ENCODE peak calls at places on chromosomes 1 and 21, in seven cellular contexts. K is CD8-positive, alpha-beta T cell; I is effector memory CD4-positive, alpha-beta T cell; S is body of pancreas; F is ovary; Z is astrocyte; N is lung. G is an unnamed sample. For H3K9me3, the result is how much of the 10 kb centered on the place peaks cover.

GRCh38 chr21:34885636-34886553 is 163.2 kb downstream of the RUNX1 start:
- DNase-seq in K (peak), I (no peak), S (peak), F (peak), Z (no peak), N (no peak), G (no peak)

GRCh38 chr21:26473471-26473870 is 99.6 kb downstream of the CYYR1 start:
- DNase-seq in K (no peak), I (no peak), S (no peak), F (no peak), Z (no peak), N (no peak), G (no peak)

GRCh38 chr1:221869759-221870158 is 127.9 kb upstream of the DUSP10 start:
- DNase-seq in K (no peak), I (no peak), S (no peak), F (no peak), Z (peak), N (no peak), G (no peak)

GRCh38 chr1:25197235-25197930 is 34.9 kb downstream of the SYF2 start:
- DNase-seq in K (no peak), I (no peak), S (no peak), F (no peak), Z (no peak), N (no peak), G (peak)

GRCh38 chr1:27605796-27606707 is 2.1 kb upstream of the AHDC1 start:
- DNase-seq in K (peak), I (peak), S (peak), F (peak), Z (no peak), N (peak), G (peak)

GRCh38 chr1:110065841-110066240 is 4.6 kb downstream of the ALX3 start:
- DNase-seq in K (no peak), I (no peak), S (no peak), F (no peak), Z (no peak), N (no peak), G (no peak)

GRCh38 chr1:14811573-14811972 is 213.1 kb downstream of the KAZN start:
- DNase-seq in K (no peak), I (no peak), S (no peak), F (no peak), Z (no peak), N (no peak), G (no peak)

GRCh38 chr1:209403921-209404320 is 179.6 kb upstream of the CAMK1G start:
- DNase-seq in K (no peak), I (no peak), S (no peak), F (no peak), Z (no peak), N (no peak), G (no peak)

GRCh38 chr1:117565745-117566455 is 39.9 kb upstream of the TENT5C start:
- DNase-seq in K (no peak), I (no peak), S (no peak), F (no peak), Z (no peak), N (peak), G (peak)

GRCh38 chr1:166975361-166976129 is at the start of gene ILDR2:
- DNase-seq in K (peak), I (peak), S (peak), F (peak), Z (peak), N (peak), G (peak)

GRCh38 chr1:6175411-6175828 is 4.7 kb downstream of the CHD5 start:
- DNase-seq in K (no peak), I (no peak), S (no peak), F (no peak), Z (no peak), N (no peak), G (no peak)

GRCh38 chr1:12615916-12616708 is 1.9 kb downstream of the DHRS3 start:
- DNase-seq in K (no peak), I (no peak), S (peak), F (peak), Z (no peak), N (peak), G (peak)

GRCh38 chr1:75208862-75209261 is 74.7 kb downstream of the LHX8 start:
- DNase-seq in K (no peak), I (no peak), S (no peak), F (no peak), Z (no peak), N (no peak), G (no peak)

GRCh38 chr1:33099290-33100118 is 18.6 kb downstream of the AZIN2 start:
- DNase-seq in K (peak), I (peak), S (peak), F (no peak), Z (peak), N (peak), G (peak)

GRCh38 chr1:161737625-161738024 is 12.0 kb upstream of the DUSP12 start:
- DNase-seq in K (no peak), I (no peak), S (no peak), F (no peak), Z (no peak), N (no peak), G (no peak)

GRCh38 chr1:154463512-154463990 is 38.5 kb upstream of the TDRD10 start:
- DNase-seq in K (peak), I (peak), S (no peak), F (no peak), Z (no peak), N (no peak), G (peak)

GRCh38 chr21:43328171-43328570 is 98.8 kb downstream of the SIK1 start:
- DNase-seq in K (no peak), I (no peak), S (no peak), F (peak), Z (no peak), N (no peak), G (no peak)

GRCh38 chr1:17498214-17498613 is 41.3 kb upstream of the ARHGEF10L start:
- DNase-seq in K (no peak), I (no peak), S (no peak), F (no peak), Z (no peak), N (no peak), G (no peak)

GRCh38 chr1:8348777-8349472 is 31.0 kb downstream of the SLC45A1 start:
- DNase-seq in K (peak), I (peak), S (peak), F (peak), Z (peak), N (peak), G (peak)

GRCh38 chr1:198153804-198154203 is 3.0 kb upstream of the NEK7 start:
- DNase-seq in K (no peak), I (no peak), S (no peak), F (no peak), Z (peak), N (no peak), G (no peak)
- H3K27ac ChIP-seq in K (no peak), I (no peak), S (no peak), F (no peak), Z (no peak), N (no peak), G (no peak)

GRCh38 chr1:59018860-59019259 is 235.0 kb upstream of the JUN start:
- DNase-seq in K (no peak), I (no peak), S (no peak), F (no peak), Z (no peak), N (no peak), G (no peak)

GRCh38 chr1:59018446-59018845 is 234.6 kb upstream of the JUN start:
- DNase-seq in K (no peak), I (no peak), S (no peak), F (no peak), Z (no peak), N (no peak), G (no peak)

GRCh38 chr1:59022199-59022598 is 238.4 kb upstream of the JUN start:
- DNase-seq in K (no peak), I (no peak), S (no peak), F (no peak), Z (no peak), N (no peak), G (no peak)

GRCh38 chr1:59022799-59023198 is 239.0 kb upstream of the JUN start:
- DNase-seq in K (no peak), I (no peak), S (no peak), F (no peak), Z (no peak), N (no peak), G (no peak)

DNA sequence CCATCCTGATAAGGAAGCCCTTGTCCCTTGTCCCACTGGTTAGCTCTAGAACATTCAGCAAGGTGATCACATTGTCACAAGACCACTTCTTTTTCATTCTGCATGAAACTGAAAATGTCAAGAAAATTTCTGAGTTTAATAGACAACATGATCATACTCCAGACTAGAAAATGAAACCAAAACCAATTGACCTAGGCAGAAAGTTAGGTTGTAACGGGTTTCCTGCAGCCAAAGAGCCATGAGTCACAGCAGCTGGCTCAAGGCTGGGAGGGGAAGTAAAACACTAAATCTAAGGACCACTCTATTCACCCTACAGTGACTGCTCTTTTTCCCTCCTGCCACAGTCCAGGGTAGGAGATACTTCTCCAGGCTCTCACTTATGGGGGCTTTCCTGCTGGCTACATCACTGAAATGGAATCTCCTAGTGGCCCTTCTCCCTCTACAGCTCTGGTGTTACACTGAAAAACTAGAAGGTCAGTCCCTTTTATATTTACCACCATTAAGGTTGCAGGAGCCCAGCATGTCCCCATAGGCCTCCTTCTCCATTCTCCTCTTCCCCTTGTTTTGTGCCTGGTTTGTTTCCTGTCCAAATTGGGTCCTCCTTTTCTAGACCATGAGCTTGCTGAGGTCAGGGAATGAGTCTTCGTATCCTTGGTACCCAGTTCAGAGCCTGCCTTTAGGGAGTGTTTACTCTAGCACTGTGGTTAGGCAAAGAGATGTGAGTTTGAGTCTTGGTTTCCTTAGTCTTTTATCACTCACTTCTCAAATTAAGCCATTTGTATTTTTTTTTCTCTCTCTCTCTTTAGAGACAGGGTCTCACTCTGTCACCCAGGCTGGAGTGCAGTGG is 236.5 kb upstream of the JUN start:
- DNase-seq in K (peak), I (peak), S (peak), F (peak), Z (peak), N (peak), G (peak)
- H3K4me3 ChIP-seq in K (peak), I (peak), S (no peak), F (peak), Z (peak), N (no peak), G (peak)

GRCh38 chr1:248094884-248095283 is at the start of gene OR2L13:
- DNase-seq in K (no peak), I (no peak), S (no peak), F (no peak), Z (no peak), N (no peak), G (no peak)
- H3K9me3 ChIP-seq in K (under half), I (under half), S (under half), F (under half), Z (under half), N (under half), G (under half)

GRCh38 chr1:228101614-228101993 is 1.5 kb downstream of the C1orf35 start:
- DNase-seq in K (no peak), I (peak), S (no peak), F (peak), Z (no peak), N (no peak), G (no peak)
- H3K27ac ChIP-seq in K (peak), I (peak), S (peak), F (peak), Z (no peak), N (peak), G (no peak)

GRCh38 chr21:17673261-17674020 is 60.7 kb upstream of the BTG3 start:
- DNase-seq in K (no peak), I (no peak), S (no peak), F (no peak), Z (peak), N (no peak), G (no peak)
- H3K4me3 ChIP-seq in K (no peak), I (no peak), S (no peak), F (no peak), Z (no peak), N (no peak), G (no peak)

GRCh38 chr1:4713669-4714068 is 59.3 kb downstream of the AJAP1 start:
- DNase-seq in K (no peak), I (no peak), S (no peak), F (no peak), Z (no peak), N (no peak), G (no peak)

GRCh38 chr1:4708853-4709507 is 54.6 kb downstream of the AJAP1 start:
- DNase-seq in K (no peak), I (no peak), S (no peak), F (no peak), Z (no peak), N (no peak), G (no peak)

GRCh38 chr1:4711944-4712343 is 57.5 kb downstream of the AJAP1 start:
- DNase-seq in K (no peak), I (no peak), S (no peak), F (no peak), Z (no peak), N (no peak), G (no peak)

GRCh38 chr1:4711191-4711915 is 56.9 kb downstream of the AJAP1 start:
- DNase-seq in K (no peak), I (no peak), S (no peak), F (no peak), Z (no peak), N (no peak), G (no peak)

GRCh38 chr1:4710592-4711190 is 56.3 kb downstream of the AJAP1 start:
- DNase-seq in K (no peak), I (no peak), S (no peak), F (no peak), Z (no peak), N (no peak), G (no peak)
- H3K9me3 ChIP-seq in K (under half), I (under half), S (under half), F (under half), Z (under half), N (under half), G (under half)

DNA sequence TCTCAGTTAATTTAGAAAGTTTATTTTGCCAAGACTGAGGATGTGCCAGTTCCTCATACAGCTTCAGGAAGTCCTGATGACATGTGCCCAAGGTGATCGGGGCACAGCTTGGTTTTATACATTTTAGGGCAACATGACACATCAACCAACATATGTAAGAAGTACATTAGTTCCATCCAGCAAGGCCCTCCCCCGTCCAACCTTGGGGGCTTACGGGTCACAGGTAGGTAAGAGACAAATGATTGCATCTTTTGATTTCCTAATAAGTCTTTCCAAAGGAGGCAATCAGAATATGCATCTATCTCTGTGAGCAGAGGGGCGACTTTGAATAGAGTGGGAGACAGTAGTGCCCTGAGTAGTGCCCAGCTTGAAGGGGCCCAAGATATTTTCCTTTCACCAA is 19.6 kb upstream of the HAO2 start:
- DNase-seq in K (no peak), I (no peak), S (no peak), F (no peak), Z (no peak), N (no peak), G (no peak)
- H3K27ac ChIP-seq in K (no peak), I (no peak), S (no peak), F (no peak), Z (no peak), N (no peak), G (no peak)

GRCh38 chr1:39268906-39269305 is 64.4 kb downstream of the MACF1 start:
- DNase-seq in K (no peak), I (no peak), S (no peak), F (no peak), Z (no peak), N (no peak), G (no peak)
- H3K4me3 ChIP-seq in K (no peak), I (no peak), S (no peak), F (peak), Z (peak), N (no peak), G (no peak)

GRCh38 chr1:3015269-3015635 is 6.0 kb upstream of the ACTRT2 start:
- DNase-seq in K (no peak), I (no peak), S (no peak), F (no peak), Z (no peak), N (no peak), G (no peak)
- H3K9me3 ChIP-seq in K (under half), I (under half), S (under half), F (under half), Z (under half), N (under half), G (under half)

GRCh38 chr21:19256934-19257660 is 853.5 kb upstream of the TMPRSS15 start:
- DNase-seq in K (no peak), I (no peak), S (no peak), F (no peak), Z (no peak), N (no peak), G (no peak)
- H3K27ac ChIP-seq in K (no peak), I (no peak), S (no peak), F (no peak), Z (no peak), N (no peak), G (no peak)